ENCODE peak calls at places on chromosomes 12 and 14, in seven cellular contexts. B, V, U, C, W, Z and E are unnamed samples.

GRCh38 chr14:50023671-50024490 is 92.5 kb downstream of the VCPKMT start:
- DNase-seq in B (no peak), V (no peak), U (no peak), C (no peak), W (no peak), Z (no peak), E (no peak)

GRCh38 chr14:24058260-24058950 is 6.6 kb downstream of the CARMIL3 start:
- DNase-seq in B (peak), V (peak), U (peak), C (peak), W (no peak), Z (peak), E (no peak)

GRCh38 chr12:64675795-64676194 is 65.5 kb downstream of the RASSF3 start:
- DNase-seq in B (peak), V (no peak), U (no peak), C (no peak), W (no peak), Z (no peak), E (no peak)

GRCh38 chr12:111597731-111598636 is 1.1 kb downstream of the ATXN2 start:
- DNase-seq in B (peak), V (peak), U (peak), C (peak), W (peak), Z (peak), E (peak)

GRCh38 chr14:74846968-74847549 is 28.9 kb downstream of the PROX2 start:
- DNase-seq in B (no peak), V (no peak), U (no peak), C (no peak), W (no peak), Z (no peak), E (no peak)

GRCh38 chr12:40760821-40761220 is 68.6 kb downstream of the CNTN1 start:
- DNase-seq in B (no peak), V (no peak), U (no peak), C (no peak), W (no peak), Z (no peak), E (no peak)

GRCh38 chr14:22852940-22853767 is 16.8 kb downstream of the MMP14 start:
- DNase-seq in B (peak), V (peak), U (peak), C (peak), W (peak), Z (peak), E (peak)

GRCh38 chr14:91252901-91253794 is 8.6 kb upstream of the GPR68 start:
- DNase-seq in B (no peak), V (no peak), U (peak), C (no peak), W (no peak), Z (peak), E (peak)

GRCh38 chr12:113555226-113555625 is 83.6 kb upstream of the LHX5 start:
- DNase-seq in B (no peak), V (no peak), U (no peak), C (no peak), W (no peak), Z (no peak), E (no peak)

GRCh38 chr12:51915951-51916350 is 8.6 kb downstream of the ACVRL1 start:
- DNase-seq in B (peak), V (no peak), U (no peak), C (no peak), W (no peak), Z (no peak), E (no peak)

GRCh38 chr14:51616724-51617409 is 34.8 kb upstream of the FRMD6 start:
- DNase-seq in B (no peak), V (no peak), U (no peak), C (no peak), W (no peak), Z (no peak), E (no peak)

GRCh38 chr12:10901427-10901826 is 7.9 kb downstream of the TAS2R13 start:
- DNase-seq in B (no peak), V (no peak), U (no peak), C (no peak), W (no peak), Z (no peak), E (no peak)

GRCh38 chr12:111766608-111767361 is at the start of gene ALDH2:
- DNase-seq in B (peak), V (no peak), U (peak), C (peak), W (peak), Z (peak), E (peak)

GRCh38 chr12:131434208-131435125 is 276.4 kb upstream of the SFSWAP start:
- DNase-seq in B (no peak), V (no peak), U (no peak), C (no peak), W (no peak), Z (no peak), E (peak)

GRCh38 chr12:24307153-24307552 is 357.7 kb upstream of the SOX5 start:
- DNase-seq in B (no peak), V (no peak), U (no peak), C (no peak), W (no peak), Z (no peak), E (no peak)

GRCh38 chr12:99029502-99030271 is 384.6 kb downstream of the APAF1 start:
- DNase-seq in B (no peak), V (no peak), U (no peak), C (no peak), W (no peak), Z (no peak), E (no peak)

GRCh38 chr12:11730299-11731041 is 81.0 kb downstream of the ETV6 start:
- DNase-seq in B (no peak), V (no peak), U (no peak), C (no peak), W (no peak), Z (peak), E (no peak)